ENCODE peak calls at places on chromosomes 1 and 21, in seven cellular contexts. One of them, this sample, is unnamed.

GRCh38 chr21:22941779-22942178 is 1943.6 kb downstream of the NCAM2 start:
- DNase-seq in H1: no peak
- DNase-seq in neuronal stem cell: no peak
- DNase-seq in H9: no peak
- DNase-seq in IMR-90: no peak
- DNase-seq in mesenchymal stem cell: no peak
- DNase-seq in trophoblast cell: no peak
- DNase-seq in this sample: no peak

GRCh38 chr1:211625040-211625439 is 46.1 kb upstream of the SLC30A1 start:
- DNase-seq in H1: no peak
- DNase-seq in neuronal stem cell: no peak
- DNase-seq in H9: no peak
- DNase-seq in IMR-90: peak
- DNase-seq in mesenchymal stem cell: peak
- DNase-seq in trophoblast cell: peak
- DNase-seq in this sample: peak

GRCh38 chr21:31671146-31671716 is 11.7 kb downstream of the SOD1 start:
- DNase-seq in H1: no peak
- DNase-seq in neuronal stem cell: no peak
- DNase-seq in H9: no peak
- DNase-seq in IMR-90: no peak
- DNase-seq in mesenchymal stem cell: no peak
- DNase-seq in trophoblast cell: no peak
- DNase-seq in this sample: no peak

GRCh38 chr1:33429846-33430750 is 797 bp downstream of the PHC2 start:
- DNase-seq in H1: no peak
- DNase-seq in neuronal stem cell: peak
- DNase-seq in H9: no peak
- DNase-seq in IMR-90: no peak
- DNase-seq in mesenchymal stem cell: peak
- DNase-seq in trophoblast cell: no peak
- DNase-seq in this sample: peak

GRCh38 chr21:45698493-45698947 is 55.0 kb downstream of the PCBP3 start:
- DNase-seq in H1: no peak
- DNase-seq in neuronal stem cell: no peak
- DNase-seq in H9: no peak
- DNase-seq in IMR-90: peak
- DNase-seq in mesenchymal stem cell: peak
- DNase-seq in trophoblast cell: no peak
- DNase-seq in this sample: no peak

GRCh38 chr1:36175137-36176095 is 19.5 kb downstream of the MAP7D1 start:
- DNase-seq in H1: no peak
- DNase-seq in neuronal stem cell: no peak
- DNase-seq in H9: peak
- DNase-seq in IMR-90: peak
- DNase-seq in mesenchymal stem cell: peak
- DNase-seq in trophoblast cell: no peak
- DNase-seq in this sample: peak

GRCh38 chr21:41605178-41605933 is 97.4 kb upstream of the TMPRSS2 start:
- DNase-seq in H1: no peak
- DNase-seq in neuronal stem cell: no peak
- DNase-seq in H9: no peak
- DNase-seq in IMR-90: no peak
- DNase-seq in mesenchymal stem cell: no peak
- DNase-seq in trophoblast cell: no peak
- DNase-seq in this sample: no peak

GRCh38 chr1:24964811-24965570 is 34.9 kb upstream of the RUNX3 start:
- DNase-seq in H1: no peak
- DNase-seq in neuronal stem cell: no peak
- DNase-seq in H9: peak
- DNase-seq in IMR-90: peak
- DNase-seq in mesenchymal stem cell: peak
- DNase-seq in trophoblast cell: no peak
- DNase-seq in this sample: peak

GRCh38 chr1:183952101-183952500 is 85.4 kb downstream of the COLGALT2 start:
- DNase-seq in H1: no peak
- DNase-seq in neuronal stem cell: no peak
- DNase-seq in H9: no peak
- DNase-seq in IMR-90: peak
- DNase-seq in mesenchymal stem cell: no peak
- DNase-seq in trophoblast cell: no peak
- DNase-seq in this sample: no peak

GRCh38 chr1:224454337-224455055 is 19.9 kb upstream of the WDR26 start:
- DNase-seq in H1: no peak
- DNase-seq in neuronal stem cell: no peak
- DNase-seq in H9: no peak
- DNase-seq in IMR-90: no peak
- DNase-seq in mesenchymal stem cell: no peak
- DNase-seq in trophoblast cell: peak
- DNase-seq in this sample: peak

GRCh38 chr1:158112994-158113758 is 67.5 kb upstream of the CD1D start:
- DNase-seq in H1: no peak
- DNase-seq in neuronal stem cell: peak
- DNase-seq in H9: peak
- DNase-seq in IMR-90: peak
- DNase-seq in mesenchymal stem cell: peak
- DNase-seq in trophoblast cell: no peak
- DNase-seq in this sample: peak

GRCh38 chr1:186828612-186829542 is at the start of gene PLA2G4A:
- DNase-seq in H1: no peak
- DNase-seq in neuronal stem cell: no peak
- DNase-seq in H9: peak
- DNase-seq in IMR-90: peak
- DNase-seq in mesenchymal stem cell: peak
- DNase-seq in trophoblast cell: peak
- DNase-seq in this sample: peak

GRCh38 chr1:91537281-91538069 is 36.8 kb downstream of the CDC7 start:
- DNase-seq in H1: no peak
- DNase-seq in neuronal stem cell: no peak
- DNase-seq in H9: no peak
- DNase-seq in IMR-90: peak
- DNase-seq in mesenchymal stem cell: peak
- DNase-seq in trophoblast cell: peak
- DNase-seq in this sample: peak

GRCh38 chr21:44987301-44987885 is 47.6 kb downstream of the SLX9 start:
- DNase-seq in H1: no peak
- DNase-seq in neuronal stem cell: no peak
- DNase-seq in H9: no peak
- DNase-seq in IMR-90: no peak
- DNase-seq in mesenchymal stem cell: no peak
- DNase-seq in trophoblast cell: no peak
- DNase-seq in this sample: no peak

GRCh38 chr1:81553503-81553902 is 247.2 kb upstream of the ADGRL2 start:
- DNase-seq in H1: no peak
- DNase-seq in neuronal stem cell: no peak
- DNase-seq in H9: no peak
- DNase-seq in IMR-90: no peak
- DNase-seq in mesenchymal stem cell: no peak
- DNase-seq in trophoblast cell: no peak
- DNase-seq in this sample: no peak

GRCh38 chr1:234398849-234399381 is 25.7 kb downstream of the COA6 start:
- DNase-seq in H1: no peak
- DNase-seq in neuronal stem cell: no peak
- DNase-seq in H9: no peak
- DNase-seq in IMR-90: peak
- DNase-seq in mesenchymal stem cell: no peak
- DNase-seq in trophoblast cell: no peak
- DNase-seq in this sample: no peak

GRCh38 chr1:2267051-2267830 is 39.1 kb downstream of the SKI start:
- DNase-seq in H1: no peak
- DNase-seq in neuronal stem cell: no peak
- DNase-seq in H9: no peak
- DNase-seq in IMR-90: no peak
- DNase-seq in mesenchymal stem cell: no peak
- DNase-seq in trophoblast cell: no peak
- DNase-seq in this sample: no peak

GRCh38 chr1:94332516-94332915 is 85.7 kb upstream of the ABCD3 start:
- DNase-seq in H1: no peak
- DNase-seq in neuronal stem cell: no peak
- DNase-seq in H9: no peak
- DNase-seq in IMR-90: no peak
- DNase-seq in mesenchymal stem cell: no peak
- DNase-seq in trophoblast cell: no peak
- DNase-seq in this sample: no peak

GRCh38 chr1:77313491-77313890 is 31.7 kb downstream of the AK5 start:
- DNase-seq in H1: peak
- DNase-seq in neuronal stem cell: peak
- DNase-seq in H9: peak
- DNase-seq in IMR-90: peak
- DNase-seq in mesenchymal stem cell: peak
- DNase-seq in trophoblast cell: no peak
- DNase-seq in this sample: peak

GRCh38 chr1:209758360-209758759 is 2.5 kb downstream of the TRAF3IP3 start:
- DNase-seq in H1: no peak
- DNase-seq in neuronal stem cell: no peak
- DNase-seq in H9: no peak
- DNase-seq in IMR-90: no peak
- DNase-seq in mesenchymal stem cell: no peak
- DNase-seq in trophoblast cell: no peak
- DNase-seq in this sample: no peak

GRCh38 chr1:63000508-63000907 is 216.6 kb downstream of the ATG4C start:
- DNase-seq in H1: no peak
- DNase-seq in neuronal stem cell: no peak
- DNase-seq in H9: peak
- DNase-seq in IMR-90: no peak
- DNase-seq in mesenchymal stem cell: no peak
- DNase-seq in trophoblast cell: no peak
- DNase-seq in this sample: peak

GRCh38 chr1:51728611-51729155 is 111.8 kb downstream of the OSBPL9 start:
- DNase-seq in H1: no peak
- DNase-seq in neuronal stem cell: no peak
- DNase-seq in H9: no peak
- DNase-seq in IMR-90: peak
- DNase-seq in mesenchymal stem cell: no peak
- DNase-seq in trophoblast cell: no peak
- DNase-seq in this sample: peak

GRCh38 chr1:228958121-228958520 is 222.8 kb downstream of the RHOU start:
- DNase-seq in H1: no peak
- DNase-seq in neuronal stem cell: no peak
- DNase-seq in H9: no peak
- DNase-seq in IMR-90: no peak
- DNase-seq in mesenchymal stem cell: peak
- DNase-seq in trophoblast cell: peak
- DNase-seq in this sample: no peak

GRCh38 chr1:32998009-32998555 is 33.5 kb upstream of the RNF19B start:
- DNase-seq in H1: no peak
- DNase-seq in neuronal stem cell: no peak
- DNase-seq in H9: no peak
- DNase-seq in IMR-90: no peak
- DNase-seq in mesenchymal stem cell: no peak
- DNase-seq in trophoblast cell: no peak
- DNase-seq in this sample: no peak

GRCh38 chr1:226475112-226475511 is 67.2 kb upstream of the PARP1 start:
- DNase-seq in H1: no peak
- DNase-seq in neuronal stem cell: no peak
- DNase-seq in H9: no peak
- DNase-seq in IMR-90: no peak
- DNase-seq in mesenchymal stem cell: no peak
- DNase-seq in trophoblast cell: no peak
- DNase-seq in this sample: no peak

DNA sequence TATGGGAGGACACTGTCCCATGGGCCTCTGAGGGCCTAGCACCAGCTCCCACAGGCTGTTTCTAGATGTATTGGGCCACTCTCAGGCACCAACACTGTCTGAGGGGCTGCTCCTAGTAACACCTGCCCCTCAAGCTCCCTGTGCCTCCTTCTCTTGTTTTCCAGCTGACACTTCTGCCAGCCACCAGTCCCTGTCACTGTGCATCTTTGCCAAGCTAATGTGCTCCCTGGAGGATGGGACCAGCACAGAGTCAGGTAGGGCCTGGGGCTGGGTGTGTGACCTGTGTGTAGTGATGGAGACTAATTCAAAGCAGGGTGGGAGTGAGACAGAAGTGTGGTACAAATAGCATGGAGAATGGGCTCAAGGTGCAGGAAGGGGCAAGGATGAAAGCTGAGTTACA is 29.4 kb upstream of the MAGOH start:
- DNase-seq in H1: no peak
- DNase-seq in neuronal stem cell: no peak
- DNase-seq in H9: no peak
- DNase-seq in IMR-90: no peak
- DNase-seq in mesenchymal stem cell: no peak
- DNase-seq in trophoblast cell: no peak
- DNase-seq in this sample: no peak
- H2BK5ac ChIP-seq in H1: no peak
- H2BK5ac ChIP-seq in neuronal stem cell: no peak
- H2BK5ac ChIP-seq in H9: no peak
- H2BK5ac ChIP-seq in IMR-90: no peak
- H2BK5ac ChIP-seq in mesenchymal stem cell: no peak
- H2BK5ac ChIP-seq in trophoblast cell: no peak
- H2BK5ac ChIP-seq in this sample: no peak

DNA sequence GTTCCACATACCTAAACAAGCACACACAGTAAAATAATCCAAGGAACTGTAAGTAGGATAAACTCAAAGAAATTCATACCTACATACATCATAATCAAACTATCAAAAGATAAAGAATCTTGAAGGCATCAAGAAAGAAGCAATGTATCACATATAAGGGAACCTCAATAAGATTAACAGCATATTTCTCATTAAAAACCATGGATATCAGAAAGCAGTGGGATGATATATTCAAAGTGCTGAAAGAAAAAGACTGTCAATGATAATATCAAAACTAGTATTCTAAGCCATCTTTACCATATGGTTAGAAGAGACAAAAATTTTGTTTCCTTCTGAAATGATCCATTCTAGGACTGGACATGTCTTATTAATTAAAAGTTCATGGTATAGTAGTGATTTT is 37.1 kb upstream of the ADAM30 start:
- DNase-seq in H1: no peak
- DNase-seq in neuronal stem cell: no peak
- DNase-seq in H9: no peak
- DNase-seq in IMR-90: no peak
- DNase-seq in mesenchymal stem cell: no peak
- DNase-seq in trophoblast cell: no peak
- DNase-seq in this sample: no peak
- H4K8ac ChIP-seq in H1: no peak
- H4K8ac ChIP-seq in neuronal stem cell: no peak
- H4K8ac ChIP-seq in H9: no peak
- H4K8ac ChIP-seq in IMR-90: no peak
- H4K8ac ChIP-seq in mesenchymal stem cell: no peak
- H4K8ac ChIP-seq in trophoblast cell: no peak
- H4K8ac ChIP-seq in this sample: no peak

DNA sequence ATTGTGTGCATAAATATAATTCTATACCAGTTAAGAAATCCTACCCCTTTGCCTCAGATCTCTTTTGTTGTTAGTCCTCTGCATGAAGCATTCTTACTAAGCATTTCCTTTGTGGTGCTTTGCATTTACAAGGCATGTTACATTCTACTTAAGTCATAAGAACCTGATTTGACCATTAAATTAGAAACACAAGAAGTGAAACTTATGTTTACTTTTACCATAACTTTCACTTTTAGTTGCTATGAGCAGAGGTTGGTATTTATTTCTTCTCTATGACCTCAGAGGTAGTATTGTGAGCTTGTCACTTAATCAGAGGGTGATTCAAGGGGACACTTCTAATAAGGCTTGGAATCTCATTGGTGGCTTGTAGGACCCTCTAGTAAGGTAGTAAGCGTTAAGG is 9.0 kb downstream of the FAM20B start:
- DNase-seq in H1: no peak
- DNase-seq in neuronal stem cell: no peak
- DNase-seq in H9: no peak
- DNase-seq in IMR-90: peak
- DNase-seq in mesenchymal stem cell: peak
- DNase-seq in trophoblast cell: no peak
- DNase-seq in this sample: no peak
- H2BK5ac ChIP-seq in H1: no peak
- H2BK5ac ChIP-seq in neuronal stem cell: no peak
- H2BK5ac ChIP-seq in H9: no peak
- H2BK5ac ChIP-seq in IMR-90: no peak
- H2BK5ac ChIP-seq in mesenchymal stem cell: no peak
- H2BK5ac ChIP-seq in trophoblast cell: no peak
- H2BK5ac ChIP-seq in this sample: no peak

GRCh38 chr21:26653431-26653830 is 80.3 kb upstream of the CYYR1 start:
- DNase-seq in H1: no peak
- DNase-seq in neuronal stem cell: no peak
- DNase-seq in H9: no peak
- DNase-seq in IMR-90: no peak
- DNase-seq in mesenchymal stem cell: no peak
- DNase-seq in trophoblast cell: no peak
- DNase-seq in this sample: no peak
- H4K8ac ChIP-seq in H1: no peak
- H4K8ac ChIP-seq in neuronal stem cell: no peak
- H4K8ac ChIP-seq in H9: no peak
- H4K8ac ChIP-seq in IMR-90: no peak
- H4K8ac ChIP-seq in mesenchymal stem cell: no peak
- H4K8ac ChIP-seq in trophoblast cell: no peak
- H4K8ac ChIP-seq in this sample: no peak